ENCODE peak calls at places on chromosomes 5 and 9, in seven cellular contexts. Q is left colon; F is cerebellum; W is breast epithelium; K is stimulated activated CD8-positive, alpha-beta memory T cell treated with anti-CD3 and anti-CD28 coated beads, Interleukin-4, amount 100 ng/mL, for 1 hour; H is HCT116; P is foreskin fibroblast. X is an unnamed sample.

GRCh38 chr9:129863059-129863690 is 27.9 kb downstream of the USP20 start:
- DNase-seq in Q (peak), F (no peak), W (no peak), K (no peak), H (no peak), P (peak), X (no peak)

GRCh38 chr9:38263534-38263933 is 129.0 kb upstream of the ALDH1B1 start:
- DNase-seq in Q (no peak), F (no peak), W (no peak), K (no peak), H (peak), P (peak), X (no peak)

GRCh38 chr5:125587631-125588030 is 835.6 kb upstream of the GRAMD2B start:
- DNase-seq in Q (no peak), F (no peak), W (no peak), K (no peak), H (no peak), P (peak), X (no peak)

GRCh38 chr9:31336391-31336790 is 1048.1 kb upstream of the ACO1 start:
- DNase-seq in Q (no peak), F (no peak), W (no peak), K (no peak), H (no peak), P (no peak), X (no peak)

GRCh38 chr9:16371306-16371705 is 499.2 kb downstream of the BNC2 start:
- DNase-seq in Q (no peak), F (no peak), W (no peak), K (no peak), H (no peak), P (no peak), X (no peak)

GRCh38 chr9:79621916-79622575 is 50.3 kb downstream of the TLE4 start:
- DNase-seq in Q (no peak), F (no peak), W (no peak), K (no peak), H (no peak), P (no peak), X (no peak)

GRCh38 chr9:32456564-32456963 is 69.4 kb downstream of the RIGI start:
- DNase-seq in Q (no peak), F (no peak), W (no peak), K (no peak), H (no peak), P (no peak), X (no peak)

GRCh38 chr9:134378901-134379338 is 52.7 kb downstream of the RXRA start:
- DNase-seq in Q (peak), F (peak), W (no peak), K (no peak), H (peak), P (peak), X (peak)

GRCh38 chr9:34254141-34254913 is 74.7 kb downstream of the KIF24 start:
- DNase-seq in Q (no peak), F (no peak), W (no peak), K (no peak), H (peak), P (peak), X (peak)

GRCh38 chr5:175281714-175282113 is 162.3 kb downstream of the DRD1 start:
- DNase-seq in Q (no peak), F (no peak), W (no peak), K (no peak), H (no peak), P (no peak), X (no peak)

GRCh38 chr5:166716856-166717492 is 1574.5 kb upstream of the WWC1 start:
- DNase-seq in Q (no peak), F (no peak), W (no peak), K (no peak), H (no peak), P (no peak), X (no peak)

GRCh38 chr5:124995451-124995850 is 249.0 kb upstream of the ZNF608 start:
- DNase-seq in Q (no peak), F (no peak), W (no peak), K (no peak), H (no peak), P (peak), X (no peak)

GRCh38 chr9:133986774-133987454 is 5.2 kb downstream of the VAV2 start:
- DNase-seq in Q (no peak), F (no peak), W (no peak), K (no peak), H (no peak), P (no peak), X (no peak)